ENCODE peak calls at places on chromosomes 1 and 21, in four cellular contexts. N, X, F and C are unnamed samples. For H3K4me1, the result is how much of the 10 kb centered on the place peaks cover.

GRCh38 chr21:31623664-31624063 is 35.8 kb upstream of the SOD1 start:
- DNase-seq in F (no peak), N (no peak), X (no peak), C (no peak)

GRCh38 chr1:82124987-82125638 is 324.4 kb downstream of the ADGRL2 start:
- DNase-seq in N (no peak), F (no peak), X (no peak), C (no peak)

GRCh38 chr21:21624674-21625073 is 626.5 kb downstream of the NCAM2 start:
- DNase-seq in X (no peak), F (no peak), N (no peak), C (no peak)

GRCh38 chr1:53155945-53156344 is 13.5 kb upstream of the SLC1A7 start:
- DNase-seq in F (no peak), N (no peak), X (no peak), C (no peak)

GRCh38 chr1:16112558-16113555 is 39.4 kb upstream of the FAM131C start:
- DNase-seq in X (no peak), N (no peak), F (no peak), C (no peak)

GRCh38 chr1:22773981-22774471 is 63.4 kb downstream of the EPHB2 start:
- DNase-seq in N (peak), F (no peak), X (no peak), C (no peak)

GRCh38 chr1:88188038-88188437 is 496.0 kb upstream of the PKN2 start:
- DNase-seq in F (no peak), N (no peak), X (no peak), C (no peak)

GRCh38 chr1:39154553-39155361 is 49.7 kb upstream of the MACF1 start:
- DNase-seq in N (peak), X (no peak), F (no peak), C (no peak)

GRCh38 chr1:19360026-19360813 is 48.1 kb downstream of the SLC66A1 start:
- DNase-seq in X (no peak), F (no peak), N (no peak), C (no peak)

GRCh38 chr21:38067086-38067739 is 151.0 kb upstream of the KCNJ6 start:
- DNase-seq in X (no peak), F (no peak), N (no peak), C (no peak)

GRCh38 chr1:121525355-121525754 is 340.6 kb downstream of the SRGAP2C start:
- DNase-seq in N (no peak), X (no peak), F (no peak), C (no peak)

GRCh38 chr1:105260018-105260417 is 1510.3 kb downstream of the AMY1C start:
- DNase-seq in F (no peak), N (no peak), X (no peak), C (no peak)

GRCh38 chr1:110188116-110188618 is 21.9 kb upstream of the KCNC4 start:
- DNase-seq in N (no peak), X (no peak), F (no peak), C (no peak)

GRCh38 chr1:185317886-185318310 is 855 bp upstream of the IVNS1ABP start:
- DNase-seq in F (peak), X (peak), N (no peak), C (no peak)

GRCh38 chr1:20896824-20897223 is 109.7 kb upstream of the HP1BP3 start:
- DNase-seq in N (no peak), F (no peak), X (peak), C (no peak)

GRCh38 chr1:196910208-196910607 is 22.4 kb downstream of the CFHR4 start:
- DNase-seq in F (no peak), X (no peak), N (no peak), C (no peak)

GRCh38 chr21:39313042-39313456 is 383 bp downstream of the BRWD1 start:
- DNase-seq in N (peak), F (no peak), X (peak), C (no peak)

GRCh38 chr1:116679828-116680628 is 12.5 kb upstream of the IGSF3 start:
- DNase-seq in N (no peak), F (no peak), X (no peak), C (no peak)

GRCh38 chr1:24724345-24725208 is 20.7 kb upstream of the CLIC4 start:
- DNase-seq in N (no peak), X (peak), F (no peak), C (no peak)

GRCh38 chr1:6860401-6860800 is 75.1 kb downstream of the CAMTA1 start:
- DNase-seq in F (no peak), X (no peak), N (no peak), C (no peak)

GRCh38 chr1:70509996-70510876 is 99.2 kb downstream of the CTH start:
- DNase-seq in N (peak), X (peak), F (no peak), C (peak)

GRCh38 chr1:21267191-21268077 is 22.8 kb downstream of the ECE1 start:
- DNase-seq in F (no peak), X (no peak), N (no peak), C (no peak)

GRCh38 chr1:44497422-44498170 is 92.5 kb downstream of the RNF220 start:
- DNase-seq in N (no peak), X (no peak), F (no peak), C (no peak)

GRCh38 chr1:30263405-30263804 is 460.0 kb downstream of the MATN1 start:
- DNase-seq in N (no peak), F (no peak), X (no peak), C (no peak)

GRCh38 chr1:1034438-1034759 is 14.5 kb downstream of the AGRN start:
- DNase-seq in X (no peak), N (no peak), F (no peak), C (no peak)

GRCh38 chr1:92134331-92134730 is 54.2 kb downstream of the BTBD8 start:
- DNase-seq in X (no peak), F (no peak), N (no peak), C (no peak)

GRCh38 chr1:196477262-196477661 is 131.0 kb downstream of the KCNT2 start:
- DNase-seq in F (no peak), N (no peak), X (no peak), C (no peak)

GRCh38 chr1:192566657-192567056 is 8.9 kb upstream of the RGS1 start:
- DNase-seq in X (no peak), F (no peak), N (no peak), C (no peak)

GRCh38 chr1:24302209-24302611 is 16.9 kb upstream of the GRHL3 start:
- DNase-seq in F (no peak), N (no peak), X (no peak), C (no peak)

GRCh38 chr1:9538669-9539164 is 548 bp upstream of the SLC25A33 start:
- DNase-seq in F (no peak), N (no peak), X (no peak), C (no peak)

GRCh38 chr1:188022661-188023060 is 1193.9 kb downstream of the PLA2G4A start:
- DNase-seq in F (no peak), N (no peak), X (no peak), C (no peak)

GRCh38 chr21:36948686-36949085 is 17.8 kb downstream of the HLCS start:
- DNase-seq in F (no peak), X (no peak), N (no peak), C (no peak)

GRCh38 chr1:115539061-115539460 is 102.7 kb upstream of the VANGL1 start:
- DNase-seq in F (no peak), N (peak), X (no peak), C (no peak)

GRCh38 chr1:31725777-31726535 is 22.1 kb upstream of the COL16A1 start:
- DNase-seq in N (no peak), F (no peak), X (no peak), C (no peak)

GRCh38 chr1:177586429-177586828 is 383.4 kb downstream of the SEC16B start:
- DNase-seq in F (no peak), N (no peak), X (no peak), C (no peak)

GRCh38 chr1:115373305-115373704 is 35.3 kb upstream of the NGF start:
- DNase-seq in N (no peak), X (no peak), F (no peak), C (no peak)

GRCh38 chr1:13892671-13893325 is 192.8 kb downstream of the PRDM2 start:
- DNase-seq in F (no peak), X (no peak), N (no peak), C (no peak)

GRCh38 chr1:41363632-41364320 is 2.5 kb downstream of the FOXO6 start:
- DNase-seq in N (no peak), X (no peak), F (no peak), C (no peak)

GRCh38 chr1:155181371-155182051 is 7.9 kb downstream of the TRIM46 start:
- DNase-seq in F (no peak), N (no peak), X (no peak), C (no peak)

GRCh38 chr1:155178441-155179106 is 4.9 kb downstream of the TRIM46 start:
- DNase-seq in N (peak), X (no peak), F (no peak), C (no peak)

GRCh38 chr1:155177918-155178281 is 4.3 kb downstream of the TRIM46 start:
- DNase-seq in X (no peak), N (peak), F (no peak), C (no peak)

GRCh38 chr1:155177192-155177917 is 3.7 kb downstream of the TRIM46 start:
- DNase-seq in F (no peak), N (peak), X (no peak), C (no peak)

GRCh38 chr1:155179107-155180031 is 5.7 kb downstream of the TRIM46 start:
- DNase-seq in F (no peak), X (no peak), N (no peak), C (no peak)
- H3K4me1 ChIP-seq in F (under half), X (under half), N (under half), C (under half)

GRCh38 chr1:64699327-64699726 is 45.5 kb upstream of the RAVER2 start:
- DNase-seq in F (no peak), X (no peak), N (no peak), C (no peak)
- H3K4me1 ChIP-seq in F (under half), X (under half), N (under half), C (under half)

DNA sequence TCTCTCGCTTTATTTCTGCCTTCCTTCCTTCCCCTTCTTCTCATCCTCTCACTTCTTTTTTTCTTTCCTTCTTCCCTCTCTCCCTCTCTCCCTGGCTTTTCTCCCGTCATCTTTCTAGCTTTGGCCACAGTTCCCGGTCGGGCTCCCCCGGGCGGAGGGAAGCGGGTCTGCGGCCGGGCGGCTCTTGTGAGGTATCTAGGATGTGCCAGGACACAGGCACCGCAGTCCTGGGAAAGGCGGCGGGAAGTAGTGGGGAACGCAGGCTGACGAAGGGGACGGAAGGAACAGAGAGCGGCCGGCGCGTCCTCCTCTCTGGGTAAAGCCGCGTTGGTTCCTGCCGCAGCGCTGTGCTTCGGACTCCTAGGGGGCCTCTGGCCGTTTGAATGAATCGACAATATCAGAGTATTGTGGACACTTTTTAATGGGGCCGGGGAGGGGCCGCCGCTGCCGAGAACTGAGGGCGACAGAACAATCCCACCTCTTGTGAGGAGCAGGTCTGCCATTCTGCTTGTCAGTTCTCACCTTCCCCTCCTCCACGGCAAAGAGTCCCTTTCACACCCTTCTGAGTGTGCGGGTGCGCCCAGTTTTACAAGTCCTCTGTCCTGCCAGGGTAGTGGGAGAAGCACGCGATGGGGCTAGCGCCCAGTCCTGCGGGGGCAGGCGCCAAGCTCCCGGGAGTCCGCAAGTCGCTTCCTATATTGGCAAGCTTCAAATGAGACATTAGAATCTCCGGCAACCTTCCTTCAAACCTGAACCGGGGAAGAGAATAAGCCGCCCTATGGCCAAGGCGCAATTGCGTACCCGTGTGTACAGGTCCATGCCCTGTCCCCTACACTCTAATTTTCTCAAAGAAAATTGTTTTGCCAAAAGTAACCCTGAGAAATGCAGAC is 1.1 kb upstream of the LHX9 start:
- DNase-seq in N (no peak), F (no peak), X (peak), C (no peak)
- H3K4me1 ChIP-seq in N (under half), F (half or more), X (under half), C (under half)

GRCh38 chr1:181124206-181124825 is 35.8 kb downstream of the IER5 start:
- DNase-seq in F (no peak), X (no peak), N (no peak), C (no peak)

GRCh38 chr1:181123173-181123572 is 34.7 kb downstream of the IER5 start:
- DNase-seq in X (no peak), F (no peak), N (no peak), C (no peak)

GRCh38 chr1:181119076-181119989 is 30.8 kb downstream of the IER5 start:
- DNase-seq in X (no peak), N (no peak), F (no peak), C (no peak)

GRCh38 chr1:181122227-181122626 is 33.7 kb downstream of the IER5 start:
- DNase-seq in N (no peak), X (no peak), F (no peak), C (no peak)

GRCh38 chr1:181121498-181121897 is 33.0 kb downstream of the IER5 start:
- DNase-seq in F (no peak), X (no peak), N (no peak), C (no peak)
- H3K4me1 ChIP-seq in F (under half), X (half or more), N (under half), C (under half)

DNA sequence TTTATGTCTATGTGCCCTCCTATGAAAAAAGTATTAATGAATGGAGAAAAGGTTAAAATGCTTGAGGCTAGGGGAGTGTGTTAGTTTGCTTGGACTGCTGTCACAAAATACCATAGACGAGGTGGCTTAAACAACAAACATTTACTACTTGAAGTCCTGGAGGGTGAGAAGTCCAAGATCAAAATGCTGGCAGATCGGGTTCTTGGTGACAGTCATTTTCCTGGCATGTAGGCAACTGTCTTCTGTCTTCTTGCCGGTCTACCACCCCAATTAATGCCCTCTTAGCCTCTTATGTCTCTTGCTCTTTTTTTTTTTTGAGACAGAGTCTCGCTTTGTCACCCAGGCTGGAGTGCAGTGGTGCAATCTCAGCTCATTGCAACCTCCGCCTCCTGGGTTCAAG is 15.0 kb downstream of the ARID1A start:
- DNase-seq in N (no peak), F (no peak), X (no peak), C (no peak)
- H3K4me1 ChIP-seq in N (under half), F (under half), X (under half), C (under half)

DNA sequence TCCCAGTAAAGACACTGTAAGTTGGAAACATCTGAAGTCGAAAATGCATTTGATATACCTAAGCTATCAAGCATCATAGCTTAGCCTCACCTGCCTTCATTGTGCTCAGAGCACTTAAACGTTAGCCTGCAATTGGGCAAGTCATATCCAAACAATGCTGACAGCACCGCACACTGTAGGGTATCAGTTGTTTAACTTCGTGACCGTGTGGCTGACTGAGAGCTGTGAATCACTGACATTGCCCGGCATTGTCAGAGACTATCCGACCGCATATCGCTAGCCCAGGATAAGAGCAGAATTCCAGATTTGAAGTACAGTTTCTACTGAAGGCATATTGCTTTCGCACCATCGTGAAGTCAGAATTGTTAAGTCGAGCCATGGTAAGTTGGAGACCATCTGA is 41.5 kb downstream of the GALNT2 start:
- DNase-seq in F (no peak), N (no peak), X (no peak), C (no peak)
- H3K4me1 ChIP-seq in F (under half), N (half or more), X (half or more), C (under half)

GRCh38 chr1:201771466-201771865 is 57.5 kb upstream of the IPO9 start:
- DNase-seq in X (no peak), N (no peak), F (no peak), C (no peak)

GRCh38 chr1:201772178-201772577 is 56.8 kb upstream of the IPO9 start:
- DNase-seq in X (no peak), F (no peak), N (no peak), C (no peak)

GRCh38 chr1:201769072-201769471 is 59.9 kb upstream of the IPO9 start:
- DNase-seq in N (no peak), F (no peak), X (no peak), C (no peak)

GRCh38 chr1:201767339-201767738 is 61.6 kb upstream of the IPO9 start:
- DNase-seq in X (no peak), N (no peak), F (no peak), C (no peak)

GRCh38 chr1:201769966-201770365 is 59.0 kb upstream of the IPO9 start:
- DNase-seq in N (no peak), X (no peak), F (no peak), C (no peak)
- H3K4me1 ChIP-seq in N (under half), X (under half), F (under half), C (under half)

GRCh38 chr1:214330240-214330639 is 49.3 kb downstream of the SMYD2 start:
- DNase-seq in X (no peak), N (no peak), F (no peak), C (no peak)
- H3K4me1 ChIP-seq in X (under half), N (under half), F (under half), C (under half)

DNA sequence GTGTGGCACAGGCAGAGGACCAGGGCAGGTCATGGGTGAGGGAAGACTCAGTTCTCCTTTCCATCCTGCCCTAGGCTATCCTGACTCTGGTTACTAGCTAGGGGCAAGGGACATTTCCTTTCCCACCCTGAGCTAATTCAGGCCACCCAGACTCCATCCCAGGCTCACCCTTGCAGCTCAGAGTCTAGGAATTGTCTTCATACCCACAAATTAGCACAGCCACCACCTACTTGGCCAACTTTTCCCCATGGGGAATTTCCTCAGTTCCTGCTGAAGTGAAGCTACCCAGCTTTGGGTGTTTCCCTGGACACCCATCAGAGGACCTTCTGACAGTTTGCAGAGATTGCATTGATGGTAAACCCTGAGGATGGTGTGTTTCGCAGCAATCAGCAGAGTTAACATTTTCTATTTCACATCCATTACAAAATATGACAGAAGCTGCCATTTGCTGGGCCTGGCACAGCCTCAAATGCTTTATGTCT is 20.3 kb upstream of the RNF19B start:
- DNase-seq in X (no peak), N (no peak), F (no peak), C (no peak)
- H3K4me1 ChIP-seq in X (under half), N (under half), F (under half), C (under half)